ENCODE peak calls at places on chromosome 21, in six cellular contexts. G is left ventricle myocardium inferior, H is GM12878, I is pancreas, S is right lobe of liver, Y is Peyer's patch. B is an unnamed sample.
A peak's percentile ranks its signal among the peaks of the same experiment; 100 is the strongest.

GRCh38 chr21:25029580-25029979 is 577.7 kb downstream of the MRPL39 start:
- DNase-seq in G (no peak), H (no peak), I (no peak), S (no peak), Y (no peak), B (no peak)

GRCh38 chr21:38596264-38597042 is 98.2 kb upstream of the ERG start:
- DNase-seq in G (no peak), H (no peak), I (no peak), S (no peak), Y (no peak), B (no peak)

GRCh38 chr21:24118738-24119470 is 1488.4 kb downstream of the MRPL39 start:
- DNase-seq in G (no peak), H (no peak), I (no peak), S (no peak), Y (no peak), B (no peak)

GRCh38 chr21:38295997-38296764 is 39.4 kb downstream of the KCNJ15 start:
- DNase-seq in G (no peak), H (no peak), I (no peak), S (no peak), Y (no peak), B (no peak)

GRCh38 chr21:15122241-15122640 is 57.4 kb upstream of the NRIP1 start:
- DNase-seq in G (no peak), H (no peak), I (peak; percentile 29), S (no peak), Y (no peak), B (no peak)

GRCh38 chr21:40165212-40165611 is 298.0 kb downstream of the PCP4 start:
- DNase-seq in G (peak; percentile 22), H (no peak), I (no peak), S (no peak), Y (no peak), B (no peak)

GRCh38 chr21:39088831-39089380 is 94.3 kb downstream of the PSMG1 start:
- DNase-seq in G (no peak), H (no peak), I (no peak), S (no peak), Y (peak; percentile 66), B (no peak)

GRCh38 chr21:25496825-25497482 is 110.3 kb downstream of the MRPL39 start:
- DNase-seq in G (no peak), H (no peak), I (no peak), S (no peak), Y (no peak), B (no peak)

GRCh38 chr21:29075706-29076447 is 2.4 kb upstream of the CCT8 start:
- DNase-seq in G (no peak), H (no peak), I (no peak), S (no peak), Y (no peak), B (no peak)

GRCh38 chr21:14797543-14797942 is 251.4 kb upstream of the SAMSN1 start:
- DNase-seq in G (no peak), H (no peak), I (no peak), S (no peak), Y (no peak), B (no peak)

GRCh38 chr21:22711636-22712035 is 1713.4 kb downstream of the NCAM2 start:
- DNase-seq in G (no peak), H (no peak), I (no peak), S (no peak), Y (no peak), B (no peak)

GRCh38 chr21:21675601-21676000 is 677.4 kb downstream of the NCAM2 start:
- DNase-seq in G (no peak), H (no peak), I (no peak), S (no peak), Y (no peak), B (no peak)

GRCh38 chr21:39660596-39660995 is 47.9 kb downstream of the B3GALT5 start:
- DNase-seq in G (peak; percentile 45), H (no peak), I (no peak), S (no peak), Y (peak; percentile 57), B (no peak)

GRCh38 chr21:31429500-31429899 is 85.4 kb upstream of the TIAM1 start:
- DNase-seq in G (peak; percentile 22), H (no peak), I (no peak), S (no peak), Y (no peak), B (no peak)

GRCh38 chr21:26881504-26882228 is 36.5 kb upstream of the ADAMTS1 start:
- DNase-seq in G (no peak), H (no peak), I (no peak), S (no peak), Y (no peak), B (no peak)
- TF ChIP-seq CTCF in G (peak; percentile 58), H (no peak), I (no peak), S (peak; percentile 37), Y (no peak), B (peak; percentile 43)

DNA sequence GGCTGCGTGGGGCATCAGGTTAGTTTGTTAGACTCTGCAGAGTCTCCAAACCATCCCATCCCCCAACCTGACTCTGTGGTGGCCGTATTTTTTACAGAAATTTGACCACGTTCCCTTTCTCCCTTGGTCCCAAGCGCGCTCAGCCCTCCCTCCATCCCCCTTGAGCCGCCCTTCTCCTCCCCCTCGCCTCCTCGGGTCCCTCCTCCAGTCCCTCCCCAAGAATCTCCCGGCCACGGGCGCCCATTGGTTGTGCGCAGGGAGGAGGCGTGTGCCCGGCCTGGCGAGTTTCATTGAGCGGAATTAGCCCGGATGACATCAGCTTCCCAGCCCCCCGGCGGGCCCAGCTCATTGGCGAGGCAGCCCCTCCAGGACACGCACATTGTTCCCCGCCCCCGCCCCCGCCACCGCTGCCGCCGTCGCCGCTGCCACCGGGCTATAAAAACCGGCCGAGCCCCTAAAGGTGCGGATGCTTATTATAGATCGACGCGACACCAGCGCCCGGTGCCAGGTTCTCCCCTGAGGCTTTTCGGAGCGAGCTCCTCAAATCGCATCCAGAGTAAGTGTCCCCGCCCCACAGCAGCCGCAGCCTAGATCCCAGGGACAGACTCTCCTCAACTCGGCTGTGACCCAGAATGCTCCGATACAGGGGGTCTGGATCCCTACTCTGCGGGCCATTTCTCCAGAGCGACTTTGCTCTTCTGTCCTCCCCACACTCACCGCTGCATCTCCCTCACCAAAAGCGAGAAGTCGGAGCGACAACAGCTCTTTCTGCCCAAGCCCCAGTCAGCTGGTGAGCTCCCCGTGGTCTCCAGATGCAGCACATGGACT is at the start of gene OLIG2:
- DNase-seq in G (no peak), H (no peak), I (no peak), S (no peak), Y (no peak), B (no peak)
- H3K27me3 ChIP-seq in G (peaks cover 100% of the 10 kb centered on the region), H (peaks cover 34% of the 10 kb centered on the region), I (no peaks in the 10 kb centered on the region), S (peaks cover 63% of the 10 kb centered on the region), Y (no peaks in the 10 kb centered on the region), B (peaks cover 100% of the 10 kb centered on the region)

DNA sequence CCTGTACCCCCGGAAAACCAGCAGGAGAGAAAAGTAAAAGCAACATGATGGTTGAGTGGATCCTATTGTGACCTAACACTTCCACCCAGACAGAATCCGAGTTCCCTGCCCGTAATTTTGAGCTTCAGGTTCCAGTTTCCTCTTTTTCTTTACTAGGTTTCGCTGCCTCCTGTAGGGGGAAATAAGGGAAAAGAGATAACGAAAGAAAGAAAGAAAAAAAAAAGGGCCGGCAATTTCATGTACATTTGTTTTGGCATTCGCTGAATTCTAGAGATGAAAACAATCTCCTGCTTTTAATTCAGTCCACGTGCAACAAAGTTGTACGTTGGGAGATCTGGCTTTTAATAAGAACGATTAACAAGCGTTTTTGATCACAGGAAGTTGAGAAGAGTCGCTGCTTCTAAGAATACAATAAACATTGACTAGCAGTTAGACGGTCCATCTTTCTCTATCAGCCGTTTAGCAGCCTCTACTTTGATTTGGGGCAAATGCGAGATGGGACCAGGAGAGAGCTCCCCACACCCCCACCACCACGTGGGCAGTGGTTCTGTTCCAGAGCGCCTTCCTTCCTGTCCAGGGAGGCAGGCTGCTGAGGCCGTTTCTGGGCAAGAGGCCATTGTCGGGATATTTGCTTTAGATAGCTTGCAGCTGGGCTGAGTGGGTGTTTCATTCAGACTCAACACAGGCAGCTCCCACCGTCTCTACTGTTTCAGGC is 155.9 kb upstream of the RUNX1 start:
- DNase-seq in G (peak; percentile 80), H (no peak), I (peak; percentile 85), S (peak; percentile 55), Y (peak; percentile 52), B (peak; percentile 71)
- H3K4me3 ChIP-seq in G (peak overlapping the region; percentile 33), H (no peak overlapping the region), I (peak overlapping the region; percentile 27), S (no peak overlapping the region), Y (no peak overlapping the region), B (peak overlapping the region; percentile 39)

DNA sequence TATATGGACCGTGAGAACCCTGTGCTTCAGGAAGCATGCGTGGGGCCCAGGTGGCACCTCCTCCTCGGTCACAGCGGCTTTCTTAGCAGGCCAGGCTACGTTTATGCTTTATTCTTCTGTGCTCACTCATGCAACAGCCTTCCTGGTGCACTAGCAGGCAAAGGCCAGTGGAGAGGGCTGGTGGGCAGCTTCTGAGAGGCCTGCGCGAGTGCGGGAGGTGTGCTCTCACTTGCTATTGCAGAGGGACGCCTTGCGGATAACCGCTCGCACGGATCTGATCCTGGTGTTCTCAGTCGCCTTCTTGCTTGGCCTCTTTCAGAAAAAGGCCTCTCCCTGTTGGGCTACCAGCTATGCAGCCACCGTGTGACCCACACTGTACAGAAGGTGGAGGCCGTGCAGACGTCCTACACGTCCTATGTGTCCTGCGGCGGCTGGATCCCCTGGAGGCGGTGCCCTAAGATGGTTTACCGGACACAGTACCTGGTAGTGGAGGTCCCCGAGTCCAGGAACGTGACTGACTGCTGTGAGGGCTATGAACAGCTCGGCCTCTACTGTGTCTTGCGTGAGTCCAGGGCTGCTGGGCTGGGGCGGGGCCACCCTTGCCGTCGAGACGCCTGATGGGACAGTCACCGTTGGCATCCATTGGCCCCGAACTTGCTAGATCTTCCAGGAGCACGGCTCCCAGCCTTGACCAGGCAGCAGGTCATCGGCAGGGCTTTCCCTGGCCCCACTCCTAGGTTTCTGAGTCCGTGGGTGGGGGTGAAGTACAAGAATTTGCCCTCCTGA is 4.8 kb downstream of the UMODL1 start:
- DNase-seq in G (no peak), H (no peak), I (no peak), S (no peak), Y (no peak), B (no peak)
- TF ChIP-seq CTCF in G (no peak), H (no peak), I (no peak), S (no peak), Y (no peak), B (no peak)

GRCh38 chr21:44706706-44707615 is 4.4 kb downstream of the TSPEAR start:
- DNase-seq in G (no peak), H (no peak), I (no peak), S (peak; percentile 35), Y (peak; percentile 38), B (no peak)
- H3K27me3 ChIP-seq in G (peaks cover 98% of the 10 kb centered on the region), H (peaks cover 8% of the 10 kb centered on the region), I (no peaks in the 10 kb centered on the region), S (peaks cover 17% of the 10 kb centered on the region), Y (no peaks in the 10 kb centered on the region), B (peaks cover 85% of the 10 kb centered on the region)

GRCh38 chr21:45306832-45307571 is 19.3 kb upstream of the POFUT2 start:
- DNase-seq in G (peak; percentile 86), H (no peak), I (no peak), S (peak; percentile 62), Y (peak; percentile 71), B (peak; percentile 72)
- H3K4me3 ChIP-seq in G (peak overlapping the region; percentile 27), H (no peak overlapping the region), I (no peak overlapping the region), S (no peak overlapping the region), Y (no peak overlapping the region), B (no peak overlapping the region)

DNA sequence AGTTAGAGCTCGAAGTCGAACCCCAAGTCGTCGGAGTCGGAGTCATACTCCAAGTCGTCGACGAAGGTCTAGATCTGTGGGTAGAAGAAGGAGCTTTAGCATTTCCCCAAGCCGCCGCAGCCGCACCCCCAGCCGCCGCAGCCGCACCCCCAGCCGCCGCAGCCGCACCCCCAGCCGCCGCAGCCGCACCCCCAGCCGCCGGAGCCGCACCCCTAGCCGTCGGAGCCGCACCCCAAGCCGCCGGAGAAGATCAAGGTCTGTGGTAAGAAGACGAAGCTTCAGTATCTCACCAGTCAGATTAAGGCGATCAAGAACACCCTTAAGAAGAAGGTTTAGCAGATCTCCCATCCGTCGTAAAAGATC is 12.1 kb downstream of the SON start:
- DNase-seq in G (no peak), H (no peak), I (no peak), S (no peak), Y (no peak), B (no peak)
- TF ChIP-seq CTCF in G (no peak), H (no peak), I (no peak), S (no peak), Y (no peak), B (no peak)

GRCh38 chr21:36694593-36695282 is 4.2 kb upstream of the SIM2 start:
- DNase-seq in G (no peak), H (no peak), I (no peak), S (no peak), Y (no peak), B (no peak)
- H3K27me3 ChIP-seq in G (peaks cover 100% of the 10 kb centered on the region), H (peaks cover 42% of the 10 kb centered on the region), I (peaks cover 6% of the 10 kb centered on the region), S (peaks cover 85% of the 10 kb centered on the region), Y (no peaks in the 10 kb centered on the region), B (peaks cover 100% of the 10 kb centered on the region)